ENCODE peak calls at places on chromosomes 7 and 10, in four cellular contexts. X, C, J and K are unnamed samples.

GRCh38 chr7:92266415-92267241 is 20.9 kb downstream of the ANKIB1 start:
- DNase-seq in X (no peak), C (no peak), J (no peak), K (no peak)

GRCh38 chr7:3112499-3113134 is 69.0 kb upstream of the CARD11 start:
- DNase-seq in X (no peak), C (no peak), J (no peak), K (no peak)

GRCh38 chr7:44072364-44073231 is 7.2 kb upstream of the PGAM2 start:
- DNase-seq in X (peak), C (peak), J (no peak), K (peak)

GRCh38 chr10:96642973-96643372 is 56.2 kb upstream of the TM9SF3 start:
- DNase-seq in X (peak), C (peak), J (no peak), K (peak)

GRCh38 chr10:44786451-44786850 is 124.7 kb upstream of the TMEM72 start:
- DNase-seq in X (no peak), C (no peak), J (no peak), K (no peak)

GRCh38 chr10:75397571-75397921 is 4.0 kb downstream of the ZNF503 start:
- DNase-seq in X (no peak), C (no peak), J (no peak), K (no peak)

GRCh38 chr7:29968683-29969457 is 20.7 kb downstream of the SCRN1 start:
- DNase-seq in X (no peak), C (no peak), J (no peak), K (no peak)

GRCh38 chr10:103470755-103471653 is 8.0 kb downstream of the CALHM3 start:
- DNase-seq in X (no peak), C (peak), J (peak), K (no peak)

GRCh38 chr10:58982470-58983239 is 193.8 kb upstream of the PHYHIPL start:
- DNase-seq in X (no peak), C (no peak), J (no peak), K (no peak)

GRCh38 chr10:58979713-58980112 is 196.7 kb upstream of the PHYHIPL start:
- DNase-seq in X (no peak), C (no peak), J (no peak), K (no peak)

GRCh38 chr10:58981846-58982245 is 194.6 kb upstream of the PHYHIPL start:
- DNase-seq in X (no peak), C (no peak), J (no peak), K (no peak)

GRCh38 chr10:58985216-58985615 is 191.2 kb upstream of the PHYHIPL start:
- DNase-seq in X (no peak), C (no peak), J (no peak), K (no peak)

DNA sequence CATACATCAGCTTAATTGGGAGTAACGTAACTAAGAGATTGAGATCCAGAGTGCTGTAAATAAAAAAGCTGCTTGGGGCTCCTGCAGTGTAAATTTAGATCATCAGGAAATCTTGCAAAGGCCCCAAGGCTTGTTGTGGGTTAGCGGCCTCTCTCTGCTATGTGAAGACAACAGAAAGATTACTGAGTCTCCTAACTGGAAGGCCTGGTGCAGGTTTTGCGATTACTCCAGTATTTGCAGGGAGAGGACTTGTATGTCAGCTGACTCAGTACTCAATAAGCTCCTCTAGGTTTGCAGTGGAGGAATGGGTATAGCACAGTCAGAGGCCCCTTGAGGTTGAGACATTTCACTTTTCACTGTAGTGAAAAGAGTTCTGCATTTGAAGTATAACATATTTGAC is 195.4 kb upstream of the PHYHIPL start:
- DNase-seq in X (no peak), C (no peak), J (no peak), K (peak)
- TF ChIP-seq USF1 in X (no peak), C (no peak), J (no peak), K (no peak)

GRCh38 chr7:41010967-41011366 is 691.9 kb downstream of the INHBA start:
- DNase-seq in X (no peak), C (no peak), J (no peak), K (no peak)

GRCh38 chr7:41013117-41013516 is 689.8 kb downstream of the INHBA start:
- DNase-seq in X (no peak), C (no peak), J (no peak), K (no peak)

GRCh38 chr7:41007351-41007751 is 695.5 kb downstream of the INHBA start:
- DNase-seq in X (no peak), C (no peak), J (no peak), K (no peak)

GRCh38 chr7:41006591-41006990 is 696.3 kb downstream of the INHBA start:
- DNase-seq in X (no peak), C (no peak), J (no peak), K (no peak)

GRCh38 chr7:41010418-41010817 is 692.5 kb downstream of the INHBA start:
- DNase-seq in X (no peak), C (no peak), J (no peak), K (no peak)
- TF ChIP-seq USF1 in X (no peak), C (no peak), J (no peak), K (no peak)

GRCh38 chr10:79221110-79222051 is 125.9 kb upstream of the PPIF start:
- DNase-seq in X (peak), C (peak), J (no peak), K (peak)
- TF ChIP-seq USF1 in X (no peak), C (no peak), J (no peak), K (no peak)

DNA sequence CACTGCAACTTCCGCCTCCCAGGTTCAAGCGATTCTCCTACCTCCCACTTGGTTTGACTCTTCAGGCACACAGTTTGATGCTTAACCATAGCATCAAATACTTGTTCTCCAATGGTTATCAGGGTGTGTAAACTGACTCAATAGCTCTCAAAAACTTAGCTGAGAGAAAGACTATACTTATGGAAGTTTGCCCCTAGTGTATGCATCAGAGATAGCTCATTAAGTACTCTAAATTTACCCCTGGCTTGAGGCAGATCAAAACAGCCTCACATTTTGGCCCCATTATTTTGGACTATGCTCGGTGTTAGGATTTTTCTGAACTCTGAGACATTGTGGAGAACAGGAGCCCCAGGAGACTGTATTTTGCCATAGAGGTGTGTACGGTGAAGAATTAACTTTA is 40.8 kb upstream of the SLC35B4 start:
- DNase-seq in X (no peak), C (peak), J (no peak), K (no peak)
- TF ChIP-seq USF1 in X (no peak), C (no peak), J (no peak), K (no peak)

GRCh38 chr7:116525913-116526857 is 1.3 kb downstream of the CAV1 start:
- DNase-seq in X (peak), C (peak), J (no peak), K (peak)

GRCh38 chr7:116524221-116524608 is 621 bp upstream of the CAV1 start:
- DNase-seq in X (no peak), C (no peak), J (no peak), K (no peak)

GRCh38 chr7:116526897-116527296 is 2.1 kb downstream of the CAV1 start:
- DNase-seq in X (no peak), C (no peak), J (no peak), K (no peak)

GRCh38 chr7:116524609-116525297 is at the start of gene CAV1:
- DNase-seq in X (peak), C (peak), J (no peak), K (peak)

DNA sequence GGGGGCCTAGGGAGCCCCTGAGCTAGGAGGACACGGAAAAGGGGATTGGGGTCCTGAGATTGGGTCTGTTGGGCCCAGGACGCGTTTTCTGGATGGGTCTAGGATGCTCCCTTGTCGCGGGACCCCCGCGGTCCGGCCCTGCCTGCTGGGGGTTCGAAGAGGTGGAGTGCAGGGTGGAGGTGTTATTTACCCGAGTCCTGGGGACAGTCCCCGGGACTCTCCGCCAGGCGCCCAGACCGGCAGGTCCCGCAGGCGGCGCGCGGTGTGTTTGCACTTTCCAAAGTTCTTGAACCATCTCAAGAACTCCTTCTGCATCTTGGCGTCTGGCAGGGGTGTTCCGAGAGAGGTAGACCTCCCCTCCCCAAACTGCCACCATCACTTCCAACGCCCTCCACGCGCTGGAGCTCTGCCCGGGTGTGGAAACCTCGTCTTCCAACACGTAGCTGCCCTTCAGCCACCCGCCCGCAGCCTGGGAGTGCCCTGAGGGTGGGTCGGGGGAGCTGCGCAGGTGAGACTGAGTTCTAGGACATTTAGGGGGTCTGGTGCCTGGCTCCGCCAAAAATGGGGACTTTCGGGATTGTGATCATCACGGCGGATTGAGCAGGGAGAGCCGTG is 569 bp downstream of the CAV1 start:
- DNase-seq in X (peak), C (peak), J (no peak), K (peak)
- TF ChIP-seq USF1 in X (no peak), C (no peak), J (no peak), K (no peak)